ENCODE peak calls at places on chromosomes 16 and 17, in five cellular contexts. One of them, this sample, is unnamed.
A peak's percentile ranks its signal among the peaks of the same experiment; 100 is the strongest.

GRCh38 chr16:71436473-71436872 is 5.4 kb downstream of the TLE7 start:
- DNase-seq in BJ: no peak
- DNase-seq in nephron progenitor cell: no peak
- DNase-seq in stimulated activated CD4-positive, alpha-beta T cell treated with anti-CD3 and anti-CD28 coated beads, Interleukin-12 subunit alpha, Interleukin-12 subunit beta, amount 100 ng/mL, for 4 hours: no peak
- DNase-seq in HFFc6: no peak
- DNase-seq in this sample: no peak

GRCh38 chr17:57622886-57623433 is 122.1 kb downstream of the CCDC182 start:
- DNase-seq in HFFc6: peak; percentile 92
- DNase-seq in BJ: peak; percentile 19
- DNase-seq in nephron progenitor cell: no peak
- DNase-seq in stimulated activated CD4-positive, alpha-beta T cell treated with anti-CD3 and anti-CD28 coated beads, Interleukin-12 subunit alpha, Interleukin-12 subunit beta, amount 100 ng/mL, for 4 hours: no peak
- DNase-seq in this sample: no peak

GRCh38 chr17:2736956-2737355 is 12.5 kb downstream of the CCDC92B start:
- DNase-seq in stimulated activated CD4-positive, alpha-beta T cell treated with anti-CD3 and anti-CD28 coated beads, Interleukin-12 subunit alpha, Interleukin-12 subunit beta, amount 100 ng/mL, for 4 hours: no peak
- DNase-seq in nephron progenitor cell: no peak
- DNase-seq in BJ: no peak
- DNase-seq in HFFc6: no peak
- DNase-seq in this sample: no peak

GRCh38 chr16:73206306-73206705 is 158.4 kb upstream of the ZFHX3 start:
- DNase-seq in nephron progenitor cell: no peak
- DNase-seq in HFFc6: no peak
- DNase-seq in BJ: no peak
- DNase-seq in stimulated activated CD4-positive, alpha-beta T cell treated with anti-CD3 and anti-CD28 coated beads, Interleukin-12 subunit alpha, Interleukin-12 subunit beta, amount 100 ng/mL, for 4 hours: no peak
- DNase-seq in this sample: no peak

GRCh38 chr17:83155128-83156081 is 76.0 kb downstream of the METRNL start:
- DNase-seq in HFFc6: peak; percentile 95
- DNase-seq in nephron progenitor cell: no peak
- DNase-seq in stimulated activated CD4-positive, alpha-beta T cell treated with anti-CD3 and anti-CD28 coated beads, Interleukin-12 subunit alpha, Interleukin-12 subunit beta, amount 100 ng/mL, for 4 hours: no peak
- DNase-seq in BJ: peak; percentile 97
- DNase-seq in this sample: peak; percentile 9

GRCh38 chr16:52366997-52367396 is 179.9 kb downstream of the TOX3 start:
- DNase-seq in HFFc6: no peak
- DNase-seq in nephron progenitor cell: no peak
- DNase-seq in BJ: no peak
- DNase-seq in stimulated activated CD4-positive, alpha-beta T cell treated with anti-CD3 and anti-CD28 coated beads, Interleukin-12 subunit alpha, Interleukin-12 subunit beta, amount 100 ng/mL, for 4 hours: no peak
- DNase-seq in this sample: no peak

GRCh38 chr16:84406006-84406963 is 37.9 kb downstream of the ATP2C2 start:
- DNase-seq in nephron progenitor cell: no peak
- DNase-seq in BJ: no peak
- DNase-seq in HFFc6: no peak
- DNase-seq in stimulated activated CD4-positive, alpha-beta T cell treated with anti-CD3 and anti-CD28 coated beads, Interleukin-12 subunit alpha, Interleukin-12 subunit beta, amount 100 ng/mL, for 4 hours: no peak
- DNase-seq in this sample: no peak

GRCh38 chr17:74864866-74865395 is 5.2 kb upstream of the GRIN2C start:
- DNase-seq in BJ: no peak
- DNase-seq in nephron progenitor cell: peak; percentile 89
- DNase-seq in HFFc6: peak; percentile 45
- DNase-seq in stimulated activated CD4-positive, alpha-beta T cell treated with anti-CD3 and anti-CD28 coated beads, Interleukin-12 subunit alpha, Interleukin-12 subunit beta, amount 100 ng/mL, for 4 hours: peak; percentile 71
- DNase-seq in this sample: peak; percentile 49

GRCh38 chr17:20009052-20009301 is 182 bp upstream of the SPECC1 start:
- DNase-seq in stimulated activated CD4-positive, alpha-beta T cell treated with anti-CD3 and anti-CD28 coated beads, Interleukin-12 subunit alpha, Interleukin-12 subunit beta, amount 100 ng/mL, for 4 hours: no peak
- DNase-seq in BJ: no peak
- DNase-seq in HFFc6: peak; percentile 45
- DNase-seq in nephron progenitor cell: no peak
- DNase-seq in this sample: no peak

GRCh38 chr16:17346774-17347569 is 123.8 kb downstream of the XYLT1 start:
- DNase-seq in stimulated activated CD4-positive, alpha-beta T cell treated with anti-CD3 and anti-CD28 coated beads, Interleukin-12 subunit alpha, Interleukin-12 subunit beta, amount 100 ng/mL, for 4 hours: peak; percentile 11
- DNase-seq in BJ: no peak
- DNase-seq in HFFc6: no peak
- DNase-seq in nephron progenitor cell: no peak
- DNase-seq in this sample: no peak

GRCh38 chr17:50794361-50794760 is 27.0 kb upstream of the ANKRD40CL start:
- DNase-seq in stimulated activated CD4-positive, alpha-beta T cell treated with anti-CD3 and anti-CD28 coated beads, Interleukin-12 subunit alpha, Interleukin-12 subunit beta, amount 100 ng/mL, for 4 hours: no peak
- DNase-seq in HFFc6: no peak
- DNase-seq in nephron progenitor cell: no peak
- DNase-seq in BJ: no peak
- DNase-seq in this sample: no peak

GRCh38 chr16:23949630-23950290 is 114.0 kb downstream of the PRKCB start:
- DNase-seq in BJ: no peak
- DNase-seq in HFFc6: no peak
- DNase-seq in stimulated activated CD4-positive, alpha-beta T cell treated with anti-CD3 and anti-CD28 coated beads, Interleukin-12 subunit alpha, Interleukin-12 subunit beta, amount 100 ng/mL, for 4 hours: no peak
- DNase-seq in nephron progenitor cell: no peak
- DNase-seq in this sample: peak; percentile 69

GRCh38 chr17:30332057-30332542 is 1.8 kb downstream of the TMIGD1 start:
- DNase-seq in nephron progenitor cell: no peak
- DNase-seq in HFFc6: peak; percentile 79
- DNase-seq in BJ: peak; percentile 73
- DNase-seq in stimulated activated CD4-positive, alpha-beta T cell treated with anti-CD3 and anti-CD28 coated beads, Interleukin-12 subunit alpha, Interleukin-12 subunit beta, amount 100 ng/mL, for 4 hours: peak; percentile 44
- DNase-seq in this sample: peak; percentile 27

GRCh38 chr16:4241601-4242270 is at the start of gene SRL:
- DNase-seq in HFFc6: no peak
- DNase-seq in nephron progenitor cell: no peak
- DNase-seq in stimulated activated CD4-positive, alpha-beta T cell treated with anti-CD3 and anti-CD28 coated beads, Interleukin-12 subunit alpha, Interleukin-12 subunit beta, amount 100 ng/mL, for 4 hours: no peak
- DNase-seq in BJ: no peak
- DNase-seq in this sample: no peak

GRCh38 chr17:47317119-47317518 is 6.6 kb upstream of the EFCAB13 start:
- DNase-seq in HFFc6: no peak
- DNase-seq in nephron progenitor cell: no peak
- DNase-seq in BJ: no peak
- DNase-seq in stimulated activated CD4-positive, alpha-beta T cell treated with anti-CD3 and anti-CD28 coated beads, Interleukin-12 subunit alpha, Interleukin-12 subunit beta, amount 100 ng/mL, for 4 hours: no peak
- DNase-seq in this sample: no peak

GRCh38 chr16:78075800-78076199 is 23.7 kb upstream of the WWOX start:
- DNase-seq in nephron progenitor cell: no peak
- DNase-seq in BJ: no peak
- DNase-seq in HFFc6: no peak
- DNase-seq in stimulated activated CD4-positive, alpha-beta T cell treated with anti-CD3 and anti-CD28 coated beads, Interleukin-12 subunit alpha, Interleukin-12 subunit beta, amount 100 ng/mL, for 4 hours: no peak
- DNase-seq in this sample: no peak

GRCh38 chr17:78852709-78853111 is 12.1 kb upstream of the USP36 start:
- DNase-seq in stimulated activated CD4-positive, alpha-beta T cell treated with anti-CD3 and anti-CD28 coated beads, Interleukin-12 subunit alpha, Interleukin-12 subunit beta, amount 100 ng/mL, for 4 hours: no peak
- DNase-seq in nephron progenitor cell: no peak
- DNase-seq in BJ: no peak
- DNase-seq in HFFc6: no peak
- DNase-seq in this sample: no peak

GRCh38 chr17:57808882-57809281 is 41.0 kb downstream of the MRPS23 start:
- DNase-seq in BJ: no peak
- DNase-seq in HFFc6: no peak
- DNase-seq in stimulated activated CD4-positive, alpha-beta T cell treated with anti-CD3 and anti-CD28 coated beads, Interleukin-12 subunit alpha, Interleukin-12 subunit beta, amount 100 ng/mL, for 4 hours: no peak
- DNase-seq in nephron progenitor cell: no peak
- DNase-seq in this sample: no peak

GRCh38 chr17:72151565-72152391 is 31.0 kb downstream of the SOX9 start:
- DNase-seq in nephron progenitor cell: no peak
- DNase-seq in HFFc6: no peak
- DNase-seq in stimulated activated CD4-positive, alpha-beta T cell treated with anti-CD3 and anti-CD28 coated beads, Interleukin-12 subunit alpha, Interleukin-12 subunit beta, amount 100 ng/mL, for 4 hours: no peak
- DNase-seq in BJ: no peak
- DNase-seq in this sample: no peak

GRCh38 chr17:1967092-1967662 is 58.0 kb downstream of the RTN4RL1 start:
- DNase-seq in nephron progenitor cell: no peak
- DNase-seq in BJ: no peak
- DNase-seq in stimulated activated CD4-positive, alpha-beta T cell treated with anti-CD3 and anti-CD28 coated beads, Interleukin-12 subunit alpha, Interleukin-12 subunit beta, amount 100 ng/mL, for 4 hours: no peak
- DNase-seq in HFFc6: no peak
- DNase-seq in this sample: no peak